ENCODE peak calls at places on chromosomes 5 and 9, in nine cellular contexts. A, B, U, D, P, E, W, X and Q are unnamed samples.

GRCh38 chr9:134418986-134419683 is 92.9 kb downstream of the RXRA start:
- DNase-seq in P (no peak), X (no peak), E (no peak), D (no peak), W (no peak), B (no peak), U (no peak), A (no peak), Q (no peak)

GRCh38 chr5:69416699-69417098 is 1.8 kb downstream of the MARVELD2 start:
- DNase-seq in A (no peak), U (no peak), B (no peak), E (no peak), P (no peak), D (no peak), X (no peak), W (no peak), Q (no peak)

GRCh38 chr5:170289749-170290148 is 7.8 kb downstream of the LCP2 start:
- DNase-seq in D (no peak), W (no peak), A (no peak), U (no peak), P (no peak), B (no peak), X (peak), E (no peak), Q (no peak)

GRCh38 chr9:102631559-102631958 is 363.6 kb upstream of the CYLC2 start:
- DNase-seq in A (no peak), P (no peak), D (no peak), E (no peak), X (peak), B (no peak), U (peak), W (no peak), Q (no peak)

GRCh38 chr5:173232499-173233346 is 2.3 kb downstream of the NKX2-5 start:
- DNase-seq in D (no peak), A (no peak), P (no peak), E (no peak), B (no peak), W (no peak), X (no peak), U (no peak), Q (no peak)

GRCh38 chr5:92687793-92688467 is 893.1 kb downstream of the NR2F1-AS1 start:
- DNase-seq in D (peak), U (peak), E (no peak), X (no peak), A (no peak), P (no peak), W (no peak), B (no peak), Q (no peak)

GRCh38 chr9:69867081-69867814 is 46.6 kb downstream of the CFAP95 start:
- DNase-seq in A (no peak), U (no peak), E (no peak), P (no peak), B (no peak), D (no peak), X (no peak), W (no peak), Q (no peak)

GRCh38 chr5:160507181-160507811 is 85.6 kb downstream of the PTTG1 start:
- DNase-seq in P (no peak), X (peak), U (peak), D (no peak), B (no peak), E (no peak), A (no peak), W (no peak), Q (peak)

GRCh38 chr9:108417726-108418125 is 438.1 kb downstream of the ACTL7B start:
- DNase-seq in P (no peak), B (no peak), W (no peak), D (no peak), U (peak), X (no peak), E (no peak), A (no peak), Q (no peak)

GRCh38 chr9:131744171-131744714 is 4.4 kb upstream of the RAPGEF1 start:
- DNase-seq in W (no peak), X (no peak), U (peak), D (no peak), E (no peak), P (no peak), A (peak), B (no peak), Q (peak)

GRCh38 chr5:121377446-121377845 is 474.2 kb upstream of the FTMT start:
- DNase-seq in D (no peak), U (no peak), A (no peak), W (no peak), B (no peak), X (no peak), E (no peak), P (no peak), Q (no peak)

GRCh38 chr5:58240286-58240685 is 219.6 kb downstream of the PLK2 start:
- DNase-seq in P (no peak), E (no peak), B (peak), D (no peak), U (peak), X (no peak), A (no peak), W (no peak), Q (no peak)

GRCh38 chr9:92983984-92984589 is 36.8 kb downstream of the FGD3 start:
- DNase-seq in W (no peak), A (no peak), E (no peak), P (no peak), B (no peak), U (no peak), X (no peak), D (no peak), Q (no peak)

GRCh38 chr9:28688172-28688571 is 1114.9 kb upstream of the C9orf72 start:
- DNase-seq in P (no peak), U (no peak), A (no peak), E (no peak), W (no peak), X (no peak), B (peak), D (no peak), Q (no peak)

GRCh38 chr5:43352131-43352530 is 38.9 kb upstream of the HMGCS1 start:
- DNase-seq in W (no peak), U (no peak), A (no peak), P (no peak), D (no peak), X (no peak), B (no peak), E (no peak), Q (no peak)

GRCh38 chr5:141040093-141040762 is 10.9 kb upstream of the PCDHB1 start:
- DNase-seq in A (no peak), W (peak), B (no peak), E (peak), U (peak), X (no peak), P (no peak), D (no peak), Q (peak)

GRCh38 chr5:66207800-66208561 is 63.9 kb downstream of the SREK1 start:
- DNase-seq in A (no peak), U (peak), P (no peak), D (no peak), B (peak), W (no peak), X (no peak), E (no peak), Q (peak)

GRCh38 chr5:80216096-80216495 is 39.8 kb downstream of the SERINC5 start:
- DNase-seq in D (no peak), E (no peak), U (no peak), B (no peak), X (no peak), W (no peak), P (peak), A (no peak), Q (no peak)

GRCh38 chr9:84169240-84169639 is 171.3 kb downstream of the SLC28A3 start:
- DNase-seq in P (no peak), D (no peak), E (no peak), X (no peak), U (peak), W (no peak), A (no peak), B (peak), Q (no peak)

GRCh38 chr9:87883990-87884389 is 1.3 kb downstream of the SPATA31E1 start:
- DNase-seq in A (no peak), D (no peak), U (no peak), B (no peak), E (no peak), P (no peak), X (no peak), W (no peak), Q (no peak)

GRCh38 chr9:84101892-84102632 is 121.5 kb downstream of the RMI1 start:
- DNase-seq in A (no peak), D (no peak), U (no peak), P (no peak), X (no peak), W (no peak), B (no peak), E (no peak), Q (no peak)

GRCh38 chr5:170306381-170306790 is 8.8 kb upstream of the LCP2 start:
- DNase-seq in P (no peak), A (no peak), E (no peak), U (peak), B (no peak), W (no peak), D (no peak), X (no peak), Q (no peak)

GRCh38 chr9:69134412-69134811 is 39.7 kb upstream of the TJP2 start:
- DNase-seq in A (no peak), E (no peak), W (peak), P (no peak), X (no peak), B (no peak), U (no peak), D (no peak), Q (no peak)

GRCh38 chr9:98303556-98304125 is 48.2 kb upstream of the TBC1D2 start:
- DNase-seq in B (no peak), X (no peak), W (no peak), E (no peak), U (no peak), P (no peak), D (peak), A (no peak), Q (no peak)

GRCh38 chr5:45578270-45578669 is 117.9 kb downstream of the HCN1 start:
- DNase-seq in D (no peak), X (no peak), E (no peak), P (no peak), U (peak), W (no peak), A (no peak), B (no peak), Q (no peak)

GRCh38 chr9:132241840-132242620 is 80.2 kb downstream of the NTNG2 start:
- DNase-seq in A (peak), U (peak), X (no peak), D (no peak), P (no peak), W (no peak), E (no peak), B (no peak), Q (no peak)